ENCODE peak calls at places on chromosomes 13 and 19, in seven cellular contexts. W, U, C, X, E, R and T are unnamed samples.

GRCh38 chr19:55228015-55228391 is 560 bp downstream of the TMEM86B start:
- DNase-seq in W (no peak), U (no peak), C (no peak), X (no peak), E (no peak), R (peak; percentile 82), T (no peak)

GRCh38 chr13:98476538-98476966 is 100.4 kb downstream of the STK24 start:
- DNase-seq in W (peak; percentile 77), U (peak; percentile 82), C (peak; percentile 76), X (peak; percentile 62), E (peak; percentile 74), R (peak; percentile 77), T (no peak)

GRCh38 chr13:75485286-75486062 is 3.5 kb upstream of the TBC1D4 start:
- DNase-seq in W (no peak), U (peak; percentile 48), C (no peak), X (no peak), E (no peak), R (no peak), T (no peak)

GRCh38 chr19:8340341-8341096 is 2.5 kb downstream of the KANK3 start:
- DNase-seq in W (peak; percentile 73), U (no peak), C (peak; percentile 81), X (peak; percentile 63), E (peak; percentile 30), R (peak; percentile 86), T (no peak)

GRCh38 chr13:111401755-111402154 is 81.3 kb downstream of the TEX29 start:
- DNase-seq in W (no peak), U (no peak), C (peak; percentile 34), X (no peak), E (no peak), R (no peak), T (no peak)

GRCh38 chr19:56108447-56109195 is 12.5 kb downstream of the ZNF787 start:
- DNase-seq in W (peak; percentile 60), U (no peak), C (peak; percentile 82), X (no peak), E (no peak), R (no peak), T (no peak)

GRCh38 chr19:38458991-38459390 is 25.5 kb downstream of the RYR1 start:
- DNase-seq in W (no peak), U (no peak), C (no peak), X (no peak), E (no peak), R (no peak), T (no peak)

GRCh38 chr19:54287456-54287855 is 6.5 kb upstream of the LILRB2 start:
- DNase-seq in W (no peak), U (no peak), C (no peak), X (no peak), E (no peak), R (no peak), T (no peak)

GRCh38 chr19:39098365-39099269 is 14.4 kb downstream of the ACP7 start:
- DNase-seq in W (no peak), U (no peak), C (no peak), X (no peak), E (no peak), R (no peak), T (no peak)

GRCh38 chr13:45658586-45659235 is 43.2 kb upstream of the ERICH6B start:
- DNase-seq in W (no peak), U (peak; percentile 69), C (no peak), X (no peak), E (no peak), R (no peak), T (no peak)

GRCh38 chr19:48512504-48513288 is 1.1 kb upstream of the LMTK3 start:
- DNase-seq in W (no peak), U (no peak), C (no peak), X (no peak), E (no peak), R (no peak), T (no peak)

GRCh38 chr19:23554548-23554947 is 132.5 kb downstream of the ZNF675 start:
- DNase-seq in W (no peak), U (peak; percentile 83), C (no peak), X (no peak), E (no peak), R (no peak), T (no peak)

GRCh38 chr19:35268546-35269424 is at the start of gene USF2:
- DNase-seq in W (no peak), U (peak; percentile 58), C (peak; percentile 91), X (peak; percentile 88), E (peak; percentile 80), R (peak; percentile 83), T (no peak)

GRCh38 chr19:48338802-48339660 is 13.7 kb downstream of the EMP3 start:
- DNase-seq in W (no peak), U (no peak), C (no peak), X (no peak), E (no peak), R (no peak), T (no peak)

GRCh38 chr19:56321981-56322558 is 7.4 kb upstream of the ZSCAN5A start:
- DNase-seq in W (no peak), U (no peak), C (no peak), X (no peak), E (no peak), R (no peak), T (no peak)

GRCh38 chr13:74306496-74306895 is 172.3 kb upstream of the KLF12 start:
- DNase-seq in W (no peak), U (peak; percentile 4), C (no peak), X (no peak), E (no peak), R (no peak), T (no peak)

GRCh38 chr13:49869514-49869913 is 66.6 kb downstream of the SPRYD7 start:
- DNase-seq in W (no peak), U (peak; percentile 15), C (no peak), X (no peak), E (no peak), R (no peak), T (no peak)

GRCh38 chr13:95724252-95724651 is 47.3 kb downstream of the DNAJC3 start:
- DNase-seq in W (no peak), U (no peak), C (no peak), X (no peak), E (no peak), R (no peak), T (no peak)

GRCh38 chr13:107117327-107118012 is 549.5 kb upstream of the ARGLU1 start:
- DNase-seq in W (no peak), U (no peak), C (no peak), X (no peak), E (no peak), R (no peak), T (no peak)

GRCh38 chr13:27556109-27556508 is 64.2 kb downstream of the LNX2 start:
- DNase-seq in W (no peak), U (peak; percentile 23), C (no peak), X (peak; percentile 35), E (no peak), R (no peak), T (no peak)

GRCh38 chr13:71813187-71813586 is 53.8 kb downstream of the DACH1 start:
- DNase-seq in W (no peak), U (no peak), C (no peak), X (no peak), E (no peak), R (no peak), T (no peak)

GRCh38 chr13:96677029-96677428 is 317.2 kb downstream of the OXGR1 start:
- DNase-seq in W (no peak), U (no peak), C (no peak), X (no peak), E (no peak), R (no peak), T (no peak)

GRCh38 chr19:45960595-45961235 is 12.9 kb downstream of the NOVA2 start:
- DNase-seq in W (no peak), U (no peak), C (no peak), X (no peak), E (no peak), R (no peak), T (no peak)

GRCh38 chr19:3644351-3645066 is 17.9 kb upstream of the CACTIN start:
- DNase-seq in W (no peak), U (no peak), C (no peak), X (no peak), E (no peak), R (no peak), T (no peak)

GRCh38 chr19:43623889-43624670 is 4.7 kb upstream of the ZNF428 start:
- DNase-seq in W (no peak), U (no peak), C (no peak), X (no peak), E (no peak), R (no peak), T (no peak)

GRCh38 chr19:44025217-44025936 is at the start of gene ZNF222:
- DNase-seq in W (peak; percentile 91), U (peak; percentile 60), C (peak; percentile 86), X (peak; percentile 88), E (peak; percentile 87), R (peak; percentile 91), T (no peak)

GRCh38 chr13:59409211-59409610 is 754.5 kb downstream of the DIAPH3 start:
- DNase-seq in W (no peak), U (no peak), C (no peak), X (peak; percentile 64), E (peak; percentile 13), R (peak; percentile 75), T (no peak)

GRCh38 chr19:58229255-58229639 is 533 bp downstream of the ZNF544 start:
- DNase-seq in W (no peak), U (peak; percentile 50), C (no peak), X (peak; percentile 22), E (no peak), R (no peak), T (no peak)

DNA sequence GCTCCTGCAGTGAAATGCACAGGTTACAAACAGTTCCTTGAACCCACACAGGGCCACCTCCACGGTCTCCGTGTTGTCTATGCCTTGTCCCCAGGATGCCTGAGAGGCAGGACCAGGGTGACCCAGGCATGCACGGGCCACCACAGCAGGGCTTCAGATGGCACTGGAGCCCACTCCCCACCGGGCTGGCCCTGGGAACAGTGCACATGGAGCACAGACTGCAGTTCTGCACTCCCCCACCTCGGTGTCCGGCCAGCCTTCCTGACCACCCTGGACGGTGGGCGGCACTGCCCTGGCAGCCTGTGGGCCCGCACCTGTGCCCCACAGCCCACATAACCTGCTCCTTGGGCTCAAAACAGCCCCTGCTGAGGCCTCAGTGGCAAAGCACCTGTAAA is 14.3 kb upstream of the SLC35E1 start:
- DNase-seq in W (no peak), U (no peak), C (no peak), X (no peak), E (no peak), R (no peak), T (no peak)
- H3K27ac ChIP-seq in W (peak overlapping the region; percentile 12), U (no peak overlapping the region), C (peak overlapping the region; percentile 49), X (no peak overlapping the region), E (peak overlapping the region; percentile 86), R (no peak overlapping the region), T (no peak overlapping the region)

GRCh38 chr19:30014770-30015169 is 72.7 kb downstream of the URI1 start:
- DNase-seq in W (no peak), U (no peak), C (no peak), X (no peak), E (no peak), R (no peak), T (no peak)
- H3K36me3 ChIP-seq in W (peaks cover 24% of the 10 kb centered on the region), U (peaks cover 6% of the 10 kb centered on the region), C (peaks cover 44% of the 10 kb centered on the region), X (no peaks in the 10 kb centered on the region), E (peaks cover 8% of the 10 kb centered on the region), R (peaks cover 62% of the 10 kb centered on the region), T (no peaks in the 10 kb centered on the region)

GRCh38 chr19:15640904-15641597 is 354 bp downstream of the CYP4F3 start:
- DNase-seq in W (no peak), U (no peak), C (no peak), X (no peak), E (peak; percentile 48), R (no peak), T (no peak)
- H3K27ac ChIP-seq in W (no peak overlapping the region), U (no peak overlapping the region), C (no peak overlapping the region), X (no peak overlapping the region), E (peak overlapping the region; percentile 83), R (no peak overlapping the region), T (peak overlapping the region; percentile 37)

GRCh38 chr13:20177049-20177831 is 15.5 kb downstream of the GJB2 start:
- DNase-seq in W (no peak), U (no peak), C (no peak), X (no peak), E (no peak), R (no peak), T (no peak)
- H3K36me3 ChIP-seq in W (no peaks in the 10 kb centered on the region), U (no peaks in the 10 kb centered on the region), C (no peaks in the 10 kb centered on the region), X (no peaks in the 10 kb centered on the region), E (no peaks in the 10 kb centered on the region), R (no peaks in the 10 kb centered on the region), T (no peaks in the 10 kb centered on the region)